ENCODE peak calls at places on chromosomes 1 and 21, in six cellular contexts. D is HCT116, P is PC-3, U is neural progenitor cell, Y is SK-N-SH, T is GM23248. E is an unnamed sample.

GRCh38 chr1:243748227-243748626 is 101.8 kb downstream of the AKT3 start:
- DNase-seq in D (no peak), P (no peak), U (no peak), Y (no peak), T (no peak), E (no peak)

GRCh38 chr1:15283500-15283899 is 36.5 kb downstream of the FHAD1 start:
- DNase-seq in D (no peak), P (peak), U (no peak), Y (peak), T (peak), E (no peak)

GRCh38 chr1:108049083-108049819 is 84.3 kb upstream of the VAV3 start:
- DNase-seq in D (no peak), P (peak), U (peak), Y (peak), T (peak), E (no peak)

GRCh38 chr21:37671381-37671780 is 244.9 kb downstream of the KCNJ6 start:
- DNase-seq in D (no peak), P (no peak), U (no peak), Y (no peak), T (no peak), E (no peak)

GRCh38 chr21:44370027-44370735 is 16.8 kb downstream of the TRPM2 start:
- DNase-seq in D (no peak), P (peak), U (peak), Y (peak), T (peak), E (no peak)

GRCh38 chr1:36773827-36774541 is 260.3 kb downstream of the GRIK3 start:
- DNase-seq in D (no peak), P (no peak), U (no peak), Y (no peak), T (no peak), E (no peak)

GRCh38 chr21:15192243-15192642 is 127.4 kb upstream of the NRIP1 start:
- DNase-seq in D (no peak), P (peak), U (no peak), Y (no peak), T (no peak), E (no peak)

GRCh38 chr1:156146006-156146748 is 7.2 kb upstream of the SEMA4A start:
- DNase-seq in D (peak), P (peak), U (peak), Y (peak), T (peak), E (peak)

GRCh38 chr1:53586765-53587164 is 127.6 kb downstream of the DMRTB1 start:
- DNase-seq in D (no peak), P (no peak), U (peak), Y (peak), T (no peak), E (no peak)

GRCh38 chr1:1290238-1290731 is 10.0 kb downstream of the SCNN1D start:
- DNase-seq in D (no peak), P (peak), U (peak), Y (peak), T (peak), E (peak)

GRCh38 chr1:151995774-151996173 is 2.1 kb upstream of the S100A10 start:
- DNase-seq in D (no peak), P (peak), U (no peak), Y (no peak), T (peak), E (no peak)

GRCh38 chr1:85259866-85260345 is 444 bp upstream of the C1orf52 start:
- DNase-seq in D (no peak), P (no peak), U (no peak), Y (no peak), T (peak), E (no peak)

GRCh38 chr1:10031461-10031860 is 1.3 kb upstream of the UBE4B start:
- DNase-seq in D (no peak), P (peak), U (no peak), Y (no peak), T (peak), E (no peak)

GRCh38 chr1:234676103-234676594 is 66.2 kb upstream of the IRF2BP2 start:
- DNase-seq in D (no peak), P (peak), U (peak), Y (peak), T (peak), E (peak)

GRCh38 chr1:38804062-38804886 is 55.3 kb downstream of the RRAGC start:
- DNase-seq in D (no peak), P (no peak), U (peak), Y (peak), T (peak), E (no peak)

GRCh38 chr1:169468982-169469381 is 16.8 kb downstream of the SLC19A2 start:
- DNase-seq in D (no peak), P (peak), U (no peak), Y (no peak), T (peak), E (no peak)

GRCh38 chr1:30977105-30977504 is 68.5 kb upstream of the SDC3 start:
- DNase-seq in D (no peak), P (peak), U (no peak), Y (no peak), T (peak), E (peak)

GRCh38 chr21:42739061-42739931 is 85.9 kb downstream of the PDE9A start:
- DNase-seq in D (no peak), P (no peak), U (no peak), Y (no peak), T (peak), E (no peak)

GRCh38 chr1:38173157-38173831 is 126.7 kb upstream of the POU3F1 start:
- DNase-seq in D (no peak), P (no peak), U (no peak), Y (no peak), T (no peak), E (no peak)

GRCh38 chr21:16040601-16041000 is 310.8 kb downstream of the USP25 start:
- DNase-seq in D (no peak), P (peak), U (no peak), Y (no peak), T (peak), E (no peak)

GRCh38 chr1:115748396-115749130 is 20.0 kb downstream of the CASQ2 start:
- DNase-seq in D (peak), P (peak), U (no peak), Y (no peak), T (peak), E (no peak)

GRCh38 chr1:9753121-9753531 is 70.6 kb downstream of the CLSTN1 start:
- DNase-seq in D (no peak), P (peak), U (no peak), Y (no peak), T (peak), E (no peak)

GRCh38 chr1:54885863-54886723 is 902 bp downstream of the DHCR24 start:
- DNase-seq in D (peak), P (peak), U (peak), Y (peak), T (peak), E (no peak)

GRCh38 chr1:6523566-6523965 is 30.7 kb downstream of the NOL9 start:
- DNase-seq in D (peak), P (peak), U (peak), Y (peak), T (peak), E (peak)

GRCh38 chr1:30615816-30616590 is 107.4 kb downstream of the MATN1 start:
- DNase-seq in D (no peak), P (no peak), U (no peak), Y (no peak), T (no peak), E (no peak)

GRCh38 chr1:160707171-160708109 is 4.2 kb downstream of the CD48 start:
- DNase-seq in D (no peak), P (no peak), U (no peak), Y (no peak), T (no peak), E (peak)

GRCh38 chr1:226066415-226067077 is 4.0 kb downstream of the H3-3A start:
- DNase-seq in D (no peak), P (no peak), U (no peak), Y (peak), T (peak), E (no peak)

GRCh38 chr1:67060811-67061218 is 6.9 kb upstream of the SLC35D1 start:
- DNase-seq in D (peak), P (peak), U (no peak), Y (no peak), T (peak), E (no peak)

GRCh38 chr1:234611153-234611798 is 1.3 kb upstream of the IRF2BP2 start:
- DNase-seq in D (peak), P (peak), U (peak), Y (peak), T (peak), E (peak)

GRCh38 chr1:207822602-207823451 is 71.0 kb downstream of the CD46 start:
- DNase-seq in D (no peak), P (peak), U (peak), Y (peak), T (peak), E (peak)

GRCh38 chr1:202084791-202085681 is 37.7 kb upstream of the GPR37L1 start:
- DNase-seq in D (peak), P (peak), U (peak), Y (no peak), T (no peak), E (no peak)

GRCh38 chr1:73009311-73009710 is 727.0 kb upstream of the NEGR1 start:
- DNase-seq in D (no peak), P (no peak), U (no peak), Y (no peak), T (no peak), E (no peak)

GRCh38 chr1:14782741-14783591 is 184.5 kb downstream of the KAZN start:
- DNase-seq in D (no peak), P (no peak), U (no peak), Y (peak), T (no peak), E (no peak)

GRCh38 chr1:3618904-3619671 is 5.7 kb upstream of the TPRG1L start:
- DNase-seq in D (peak), P (peak), U (peak), Y (peak), T (peak), E (peak)

GRCh38 chr1:48177257-48177656 is 45.3 kb upstream of the SLC5A9 start:
- DNase-seq in D (no peak), P (peak), U (no peak), Y (no peak), T (no peak), E (no peak)

GRCh38 chr1:168288311-168289052 is 7.8 kb downstream of the TBX19 start:
- DNase-seq in D (no peak), P (peak), U (no peak), Y (no peak), T (peak), E (no peak)

DNA sequence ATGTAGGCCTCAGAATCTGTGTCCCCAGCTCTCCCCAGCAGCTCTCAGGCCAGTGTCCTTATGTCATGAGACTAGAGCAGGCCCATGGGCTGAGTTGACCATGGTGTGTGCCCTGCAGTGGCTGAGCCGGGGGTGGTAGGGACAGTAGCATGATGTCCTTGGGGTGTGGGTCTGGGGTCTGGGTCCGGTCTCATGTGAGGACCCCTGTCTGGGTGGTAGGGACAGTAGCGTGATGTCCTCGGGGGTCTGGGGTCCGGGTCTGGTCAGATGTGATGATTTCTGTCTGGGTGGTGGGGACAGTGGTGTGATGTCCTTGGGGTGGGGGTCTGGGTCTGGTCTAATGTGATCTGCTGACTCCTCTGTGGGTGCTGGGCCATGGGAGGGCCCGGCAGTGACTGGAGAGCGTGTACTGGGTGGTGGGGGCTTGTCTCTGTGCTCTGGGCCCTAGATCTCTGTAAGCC is 64.5 kb downstream of the OBSCN start:
- DNase-seq in D (no peak), P (no peak), U (no peak), Y (peak), T (no peak), E (no peak)
- TF ChIP-seq EZH2phosphoT487 in D (no peak), P (no peak), U (no peak), Y (no peak), T (no peak), E (no peak)

GRCh38 chr1:200488375-200489165 is 78.7 kb upstream of the ZNF281 start:
- DNase-seq in D (peak), P (peak), U (peak), Y (peak), T (peak), E (peak)
- H3K9ac ChIP-seq in D (no peak), P (peak), U (no peak), Y (no peak), T (no peak), E (no peak)

GRCh38 chr1:20429296-20429695 is 56.7 kb downstream of the CAMK2N1 start:
- DNase-seq in D (no peak), P (no peak), U (no peak), Y (no peak), T (peak), E (no peak)

GRCh38 chr1:20426371-20426770 is 59.6 kb downstream of the CAMK2N1 start:
- DNase-seq in D (no peak), P (no peak), U (no peak), Y (no peak), T (no peak), E (no peak)

GRCh38 chr1:20426923-20427322 is 59.1 kb downstream of the CAMK2N1 start:
- DNase-seq in D (no peak), P (peak), U (no peak), Y (no peak), T (peak), E (no peak)

GRCh38 chr1:20428841-20429240 is 57.2 kb downstream of the CAMK2N1 start:
- DNase-seq in D (no peak), P (no peak), U (no peak), Y (no peak), T (no peak), E (no peak)

DNA sequence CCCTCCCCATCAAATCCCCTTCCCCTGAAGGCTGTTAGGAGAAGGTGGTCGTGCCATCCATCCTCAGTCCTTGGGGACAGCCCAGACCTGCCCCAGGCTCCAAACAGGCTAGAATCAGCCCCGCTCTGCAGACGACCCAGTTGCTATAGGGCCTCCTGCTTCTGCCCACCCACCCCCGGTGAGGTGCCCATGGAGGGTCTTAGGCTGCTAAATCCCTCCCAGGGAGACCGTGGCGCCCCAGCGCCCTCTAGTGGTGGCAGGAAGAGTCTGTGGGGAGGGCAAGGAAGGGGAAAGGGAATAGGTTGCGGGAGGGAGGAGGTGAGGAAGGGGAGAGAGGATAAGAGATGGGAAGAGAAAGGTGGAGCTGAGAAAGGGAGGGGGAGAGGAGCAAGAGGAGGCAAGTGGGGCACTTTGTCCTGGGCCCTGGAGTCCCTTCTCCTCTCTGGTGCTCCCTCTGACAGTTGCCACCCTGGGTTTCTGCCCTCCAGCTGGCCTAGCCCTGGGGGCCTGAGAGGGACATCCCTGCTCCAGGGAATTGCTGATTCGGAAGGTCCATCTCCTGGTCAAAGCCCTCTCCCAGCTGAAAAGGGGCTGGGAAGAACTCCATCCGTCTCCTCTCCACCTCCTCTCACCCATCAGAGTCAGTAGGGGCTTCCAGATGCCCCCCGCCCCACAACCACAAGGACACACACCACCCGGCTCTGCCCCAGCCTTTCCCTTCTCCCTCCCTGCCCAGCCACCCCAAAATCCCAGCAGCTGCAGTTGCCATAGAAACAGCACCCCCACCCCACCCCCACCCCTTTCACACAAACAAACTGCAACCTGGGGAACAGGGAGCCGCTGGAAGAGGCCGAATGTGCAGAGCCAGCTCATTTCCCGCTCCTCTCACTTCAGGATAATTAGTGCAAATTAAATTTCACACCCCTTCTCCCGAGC is 55.4 kb downstream of the CAMK2N1 start:
- DNase-seq in D (no peak), P (peak), U (peak), Y (peak), T (peak), E (no peak)
- H2AFZ ChIP-seq in D (peak), P (no peak), U (no peak), Y (no peak), T (no peak), E (no peak)

DNA sequence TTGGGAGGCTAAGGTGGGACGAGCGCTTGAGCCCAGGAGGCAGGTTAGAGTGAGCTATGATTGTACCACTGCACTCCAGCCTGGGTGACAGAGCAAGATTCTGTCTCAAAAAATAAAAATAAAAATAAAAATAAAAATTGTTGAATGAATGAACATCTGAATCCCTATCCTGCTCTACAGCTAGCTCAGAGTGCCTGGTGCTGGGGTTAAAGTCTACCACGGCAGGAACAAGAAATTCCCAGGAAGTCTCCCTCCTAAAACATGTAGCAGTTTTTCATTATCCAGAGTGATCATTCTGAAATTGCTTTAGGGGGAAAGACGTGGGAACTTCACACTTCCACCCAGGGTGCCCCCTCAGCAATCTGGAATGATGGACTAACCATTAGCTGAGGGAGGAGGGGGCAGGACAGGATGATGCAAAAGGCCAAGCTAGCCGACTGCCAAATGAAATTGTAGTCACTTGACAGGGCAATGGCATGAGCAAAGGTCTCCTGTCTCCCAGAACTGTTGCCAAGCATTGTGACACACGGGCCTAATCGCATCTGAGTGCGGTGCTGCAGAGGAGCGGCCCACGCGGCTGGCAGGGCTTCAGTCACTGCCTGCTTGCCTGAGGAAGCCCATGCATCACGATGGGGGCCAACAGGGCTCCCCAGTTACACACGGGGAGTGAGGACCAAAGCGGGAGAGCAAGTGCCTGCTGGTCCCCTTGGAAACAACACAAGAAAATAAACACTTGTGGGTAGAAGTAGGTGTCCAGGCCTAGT is 85.7 kb downstream of the NENF start:
- DNase-seq in D (no peak), P (peak), U (no peak), Y (peak), T (peak), E (no peak)
- TF ChIP-seq EZH2phosphoT487 in D (no peak), P (no peak), U (no peak), Y (no peak), T (no peak), E (no peak)

E was measured in MM.1S.